ENCODE peak calls at places on chromosomes 13 and 19, in eight cellular contexts. Z is cardiac muscle cell; W is fibroblast of lung; M is pancreas; N is mammary epithelial cell; F is gastrocnemius medialis; L is PC-3; O is CD8-positive, alpha-beta T cell. G is an unnamed sample.

GRCh38 chr19:45575216-45575615 is 9.4 kb downstream of the OPA3 start:
- DNase-seq in M (no peak), L (no peak), F (no peak), O (no peak), W (no peak), Z (no peak), N (no peak), G (no peak)

GRCh38 chr13:100235311-100235901 is 146.5 kb downstream of the PCCA start:
- DNase-seq in W (peak), L (peak), O (no peak), F (no peak), N (peak), Z (peak), M (peak), G (no peak)

GRCh38 chr19:55451522-55452380 is 8.7 kb upstream of the SHISA7 start:
- DNase-seq in W (no peak), O (no peak), N (no peak), F (no peak), M (no peak), L (no peak), Z (no peak), G (no peak)

GRCh38 chr13:105814219-105814901 is 721.1 kb downstream of the EFNB2 start:
- DNase-seq in F (no peak), M (no peak), Z (no peak), O (no peak), N (peak), L (peak), W (peak), G (no peak)

GRCh38 chr13:21100211-21100610 is 38.8 kb upstream of the LATS2 start:
- DNase-seq in N (no peak), F (no peak), W (no peak), O (no peak), L (no peak), M (no peak), Z (no peak), G (no peak)

GRCh38 chr19:55437410-55437809 is 5.7 kb downstream of the SHISA7 start:
- DNase-seq in Z (peak), W (peak), O (no peak), N (peak), M (peak), L (peak), F (no peak), G (no peak)

GRCh38 chr19:49849433-49850220 is 1.3 kb upstream of the PTOV1 start:
- DNase-seq in W (no peak), O (no peak), Z (no peak), N (no peak), L (no peak), F (no peak), M (no peak), G (no peak)

GRCh38 chr19:18091217-18091608 is 4.5 kb upstream of the IL12RB1 start:
- DNase-seq in W (no peak), F (peak), M (no peak), Z (no peak), N (no peak), L (no peak), O (peak), G (no peak)

GRCh38 chr13:34369925-34370324 is 552.0 kb downstream of the RFC3 start:
- DNase-seq in W (no peak), O (no peak), M (no peak), L (peak), Z (no peak), F (no peak), N (no peak), G (no peak)

GRCh38 chr13:101325423-101325822 is 90.9 kb downstream of the NALCN start:
- DNase-seq in N (no peak), L (no peak), W (no peak), O (no peak), M (no peak), F (no peak), Z (no peak), G (no peak)

DNA sequence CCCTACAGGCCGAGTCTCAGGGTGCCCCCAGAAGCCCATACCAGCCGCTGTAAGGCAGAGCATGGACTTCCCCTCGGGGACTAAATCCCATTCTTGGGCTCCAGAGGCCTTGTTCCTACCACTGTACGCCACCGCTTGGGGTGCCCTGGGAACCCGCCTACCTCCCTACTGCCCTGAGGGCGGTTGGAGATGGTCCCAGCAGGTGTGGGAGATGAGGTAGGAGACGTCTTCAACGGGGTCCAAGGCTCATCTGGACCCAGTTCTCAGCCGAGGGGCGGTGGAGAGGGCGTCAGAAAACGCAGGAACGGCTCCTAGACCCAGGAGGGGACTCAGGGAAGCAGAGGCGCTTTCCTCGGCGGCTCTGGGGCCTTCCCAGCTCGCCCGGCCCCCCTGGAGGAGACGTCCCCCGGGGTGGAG is 833 bp upstream of the ZIK1 start:
- DNase-seq in N (no peak), M (no peak), O (no peak), L (no peak), Z (no peak), F (no peak), W (no peak), G (no peak)
- H3K4me3 ChIP-seq in N (no peak), M (no peak), O (peak), L (no peak), Z (no peak), F (peak), W (no peak), G (peak)

DNA sequence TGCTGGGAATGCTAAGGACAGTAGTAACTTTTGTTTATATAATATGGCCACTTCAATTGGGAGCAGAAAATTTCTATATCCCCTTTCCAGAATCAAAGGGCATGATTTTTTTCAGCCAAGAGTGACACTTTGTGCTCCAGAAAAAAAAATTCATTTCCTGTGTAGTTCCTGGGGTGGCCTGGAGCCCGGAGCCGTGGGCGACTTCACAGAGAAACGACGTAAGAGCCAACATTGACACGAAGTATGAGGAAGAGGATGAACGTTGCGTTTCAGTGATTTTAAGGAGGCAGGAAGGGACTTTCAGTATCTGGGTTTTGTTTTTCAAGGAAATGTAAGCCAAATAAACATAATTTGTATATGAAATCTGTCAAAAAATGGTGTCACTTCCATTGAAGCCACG is 187.6 kb downstream of the STK24 start:
- DNase-seq in M (no peak), L (no peak), W (peak), O (no peak), Z (no peak), F (no peak), N (no peak), G (no peak)
- H3K4me3 ChIP-seq in M (no peak), L (no peak), W (no peak), O (no peak), Z (no peak), F (no peak), N (no peak), G (no peak)

DNA sequence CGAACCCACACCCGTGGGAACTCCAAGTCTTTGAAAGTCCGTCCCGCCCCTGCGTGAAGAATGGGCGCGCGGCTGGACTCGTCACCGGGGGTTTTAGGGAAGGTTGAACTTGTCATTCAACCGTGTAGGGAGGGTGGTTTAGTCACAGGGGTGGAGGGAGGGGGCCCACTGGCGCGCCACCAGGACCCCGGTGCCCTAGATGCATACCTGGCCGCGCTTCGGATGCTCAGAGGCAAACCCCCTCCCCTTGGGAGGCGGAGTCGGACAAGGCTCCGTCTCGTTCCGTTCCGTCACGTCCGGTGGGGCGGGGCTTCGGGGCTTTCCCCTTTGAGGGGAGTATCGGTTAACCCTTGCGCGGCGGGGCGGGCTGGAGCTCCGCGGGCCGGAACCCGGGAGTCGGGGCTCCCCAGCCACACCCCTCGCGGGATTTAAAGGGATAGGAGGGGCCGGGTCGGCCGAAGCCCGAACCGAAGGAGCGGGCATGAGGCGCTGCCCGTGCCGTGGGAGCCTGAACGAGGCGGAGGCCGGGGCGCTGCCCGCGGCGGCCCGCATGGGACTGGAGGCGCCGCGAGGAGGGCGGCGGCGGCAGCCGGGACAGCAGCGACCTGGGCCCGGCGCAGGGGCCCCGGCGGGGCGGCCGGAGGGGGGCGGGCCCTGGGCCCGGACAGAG is at the start of the genes COQ8B and ITPKC:
- DNase-seq in L (peak), M (peak), O (peak), W (peak), F (peak), Z (peak), N (peak), G (peak)
- H3K4me3 ChIP-seq in L (peak), M (peak), O (peak), W (peak), F (peak), Z (peak), N (peak), G (peak)

DNA sequence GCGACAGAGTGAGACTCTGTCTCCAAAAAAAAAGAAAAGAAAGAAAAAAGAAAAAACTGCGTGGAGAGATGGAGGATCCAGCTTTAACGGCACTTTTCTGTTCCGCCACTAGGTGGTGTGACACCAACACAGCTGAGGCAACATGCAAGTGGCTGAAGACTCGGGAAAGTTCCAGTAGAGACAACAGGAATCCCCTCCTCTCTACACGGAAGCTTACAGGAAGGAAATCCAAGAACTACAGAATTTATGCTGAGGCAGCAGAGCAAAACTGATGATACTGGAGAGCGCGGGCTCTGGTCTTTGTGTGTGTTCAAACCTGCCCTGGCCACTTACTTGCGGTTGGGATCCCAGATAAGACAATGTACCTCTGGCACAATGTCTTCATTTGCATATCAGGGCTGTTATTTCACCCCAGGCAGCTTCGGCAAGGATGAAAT is 9.9 kb downstream of the RANBP3 start:
- DNase-seq in Z (peak), N (peak), O (peak), W (peak), F (peak), L (peak), M (peak), G (no peak)
- H3K4me3 ChIP-seq in Z (no peak), N (no peak), O (no peak), W (no peak), F (no peak), L (no peak), M (no peak), G (no peak)

DNA sequence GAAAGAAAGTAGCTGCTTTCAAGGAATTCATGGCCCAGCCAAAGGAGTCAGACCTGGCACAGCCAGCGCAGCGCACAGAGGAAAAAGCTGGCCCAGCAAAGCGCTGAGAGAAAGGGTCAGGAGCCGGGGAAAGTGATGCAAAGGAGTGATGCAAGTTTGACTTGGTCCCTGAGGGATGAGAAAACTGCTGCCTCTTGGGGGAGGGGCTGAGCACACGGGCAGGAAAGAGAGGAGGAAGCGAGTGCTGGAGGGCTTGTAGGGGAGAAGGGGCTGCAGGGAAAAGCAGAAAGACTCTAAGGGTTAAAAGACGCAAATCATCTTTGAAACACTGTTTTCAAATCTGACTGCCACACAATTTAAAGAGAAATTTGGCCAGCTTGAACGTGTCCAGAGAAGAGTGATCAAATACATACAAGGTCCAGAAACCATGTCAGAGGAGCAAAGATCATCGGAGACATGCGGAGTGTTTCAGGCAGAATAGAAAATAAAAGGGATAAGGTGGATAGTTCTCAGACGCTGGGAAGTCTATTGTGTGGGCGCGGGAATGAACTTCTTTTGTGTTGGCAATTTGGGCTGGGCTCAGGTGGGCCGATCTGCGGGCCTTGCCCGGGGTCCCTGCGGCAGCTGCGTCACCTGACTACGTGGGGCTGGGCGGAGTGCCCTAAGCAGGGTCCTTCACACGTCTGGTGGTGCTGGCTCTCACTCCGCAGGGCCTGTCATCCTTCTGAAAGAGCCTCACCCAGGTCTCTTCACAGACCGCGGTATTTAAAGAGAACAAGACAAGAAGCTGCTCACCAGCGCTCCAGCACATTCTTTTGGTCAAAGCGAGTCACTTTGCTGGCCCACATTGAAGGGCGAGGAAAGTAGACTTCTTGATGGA is 18.1 kb downstream of the N4BP2L1 start:
- DNase-seq in F (no peak), Z (peak), L (no peak), M (no peak), N (no peak), W (peak), O (no peak), G (peak)
- H3K4me3 ChIP-seq in F (peak), Z (peak), L (no peak), M (no peak), N (no peak), W (no peak), O (no peak), G (no peak)